ENCODE peak calls at places on chromosomes 1 and 21, in four cellular contexts. T is IMR-90, Y is PC-3, N is mammary epithelial cell. G is an unnamed sample.

GRCh38 chr1:63817152-63817667 is 43.4 kb downstream of the ROR1 start:
- DNase-seq in T (peak), Y (peak), N (no peak), G (peak)

GRCh38 chr1:16155537-16156410 is at the start of gene EPHA2:
- DNase-seq in T (peak), Y (peak), N (peak), G (peak)

GRCh38 chr1:55153031-55153430 is 62.1 kb downstream of the USP24 start:
- DNase-seq in Y (no peak), T (no peak), N (no peak), G (no peak)

GRCh38 chr1:192807221-192807967 is 1.4 kb upstream of the RGS2 start:
- DNase-seq in Y (peak), N (peak), T (peak), G (peak)

GRCh38 chr1:96557336-96557735 is 164.2 kb upstream of the PTBP2 start:
- DNase-seq in N (peak), T (peak), Y (no peak), G (peak)

GRCh38 chr1:182141040-182141439 is 79.5 kb upstream of the ZNF648 start:
- DNase-seq in Y (peak), T (no peak), N (peak), G (no peak)

GRCh38 chr1:5525597-5526384 is 466.4 kb downstream of the NPHP4 start:
- DNase-seq in T (no peak), N (no peak), Y (no peak), G (no peak)

GRCh38 chr1:16392740-16393139 is 25.7 kb downstream of the SZRD1 start:
- DNase-seq in N (no peak), T (peak), Y (no peak), G (peak)

DNA sequence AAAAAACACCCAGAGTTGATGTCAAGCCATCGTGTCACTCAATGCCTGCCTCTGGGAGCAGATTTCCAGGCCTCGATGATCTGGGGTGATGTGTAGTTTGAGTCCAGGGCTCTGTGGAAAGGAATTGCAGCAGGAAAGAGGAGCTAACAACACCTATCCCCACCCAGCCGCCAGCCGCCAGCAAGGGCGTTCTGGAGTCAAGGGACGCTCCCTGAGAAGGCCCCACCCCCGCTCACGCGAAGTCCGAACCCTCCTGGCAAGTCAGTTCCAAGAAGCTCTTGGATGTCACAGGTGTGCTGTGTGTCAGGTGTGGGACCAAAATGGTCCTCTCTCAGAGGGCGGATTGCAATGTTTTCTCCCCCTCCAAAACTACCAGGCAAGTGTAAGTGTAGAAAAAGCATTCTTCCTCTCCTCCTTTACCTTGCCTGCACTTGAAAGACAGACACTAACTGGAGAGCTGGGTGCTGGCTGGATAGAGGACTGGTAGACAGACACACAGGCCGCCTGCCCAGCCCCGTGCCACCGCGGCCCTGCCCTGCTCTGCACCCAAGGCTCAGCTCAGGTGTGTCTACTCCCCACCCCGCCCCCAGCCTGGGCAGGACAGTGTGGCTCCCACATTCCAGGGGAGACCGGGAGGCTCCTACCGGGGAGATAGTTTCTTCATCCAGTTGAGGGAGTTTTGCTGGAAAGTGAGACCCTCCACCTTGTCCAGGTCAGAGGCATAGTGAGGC is 8.5 kb downstream of the AGT start:
- DNase-seq in Y (no peak), T (no peak), N (no peak), G (no peak)
- H3K4me3 ChIP-seq in Y (no peak), T (no peak), N (no peak), G (no peak)

DNA sequence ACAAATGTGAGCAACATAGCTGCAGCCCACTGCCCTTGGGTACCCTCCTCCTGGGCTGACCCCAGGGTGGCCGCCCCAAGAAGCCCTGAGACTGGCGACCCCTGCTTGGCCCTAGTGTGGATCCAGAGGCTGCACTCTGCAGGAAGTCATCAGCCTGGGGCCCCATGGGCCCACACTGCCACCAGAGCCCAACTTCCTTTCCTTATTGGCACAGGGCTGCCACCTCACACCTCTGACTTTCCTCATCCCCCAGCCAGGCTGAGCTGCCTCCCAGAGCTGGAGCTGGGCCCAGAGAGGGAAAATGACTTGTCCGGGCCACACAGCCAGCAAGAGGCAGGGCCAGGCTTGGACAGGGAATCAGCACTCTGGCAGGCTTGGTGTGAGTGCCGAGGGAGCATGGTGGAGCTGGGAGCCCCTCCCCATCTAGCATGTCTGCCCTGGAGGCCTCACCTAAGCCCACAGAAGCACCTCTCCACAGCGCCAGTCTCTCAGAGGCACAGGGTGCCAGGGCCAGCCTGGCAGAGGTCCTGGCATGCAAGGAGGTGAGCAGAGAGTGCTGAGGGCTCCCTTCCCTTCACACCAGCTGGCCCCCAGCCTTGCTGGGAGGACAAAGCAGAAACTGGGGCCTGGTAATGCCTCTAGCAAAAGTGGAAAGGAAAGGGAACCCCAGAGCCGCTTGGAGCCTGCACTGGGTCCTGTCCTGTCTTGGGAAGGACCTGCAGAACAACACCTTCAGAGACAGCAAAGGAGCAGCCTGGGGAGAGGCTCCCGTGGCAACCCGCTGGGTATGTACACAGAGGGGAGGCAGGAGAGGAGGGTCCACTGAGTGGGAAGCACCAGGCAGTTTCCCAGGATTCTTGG is 3.2 kb downstream of the RAP1GAP start:
- DNase-seq in N (no peak), T (peak), Y (peak), G (peak)
- H2AFZ ChIP-seq in N (no peak), T (peak), Y (no peak), G (no peak)

GRCh38 chr1:110345480-110345879 is 6.3 kb downstream of the RBM15 start:
- DNase-seq in Y (no peak), N (no peak), T (no peak), G (no peak)
- H3K9ac ChIP-seq in Y (no peak), N (no peak), T (no peak), G (no peak)

GRCh38 chr21:33642896-33643657 is 776 bp downstream of the ITSN1 start:
- DNase-seq in Y (peak), N (peak), T (peak), G (peak)

GRCh38 chr21:33643658-33644311 is 1.5 kb downstream of the ITSN1 start:
- DNase-seq in N (peak), T (no peak), Y (peak), G (peak)

GRCh38 chr21:33645730-33646129 is 3.4 kb downstream of the ITSN1 start:
- DNase-seq in T (no peak), Y (peak), N (no peak), G (no peak)

GRCh38 chr21:33642027-33642895 is at the start of gene ITSN1:
- DNase-seq in T (peak), Y (peak), N (peak), G (peak)

GRCh38 chr21:33644383-33645074 is 2.2 kb downstream of the ITSN1 start:
- DNase-seq in N (no peak), T (peak), Y (peak), G (peak)
- H3K4me3 ChIP-seq in N (no peak), T (peak), Y (peak), G (peak)

GRCh38 chr1:84574936-84575335 is 696 bp upstream of the CTBS start:
- DNase-seq in Y (no peak), T (no peak), N (no peak), G (no peak)
- H2AFZ ChIP-seq in Y (peak), T (peak), N (peak), G (peak)

DNA sequence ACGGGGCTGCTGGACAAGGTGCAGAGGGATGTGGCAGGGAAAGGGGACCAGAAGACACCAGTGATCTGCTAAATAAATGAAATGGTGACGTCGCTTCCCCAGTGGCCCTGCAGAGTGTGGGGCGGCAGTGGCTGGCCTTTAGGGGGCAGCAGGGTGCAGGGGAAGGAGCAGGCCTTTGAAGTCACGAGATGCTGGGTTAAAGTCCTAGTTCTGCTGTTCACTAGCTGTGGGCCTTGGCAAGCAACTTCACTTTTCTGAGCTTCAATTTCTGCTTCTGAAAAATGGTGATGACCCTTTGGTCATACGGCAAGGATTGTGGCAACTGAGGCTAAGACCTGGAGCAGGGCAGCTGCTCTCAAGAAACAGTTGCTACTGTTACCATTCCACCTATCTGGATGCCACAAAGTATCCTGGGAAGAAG is 9.2 kb upstream of the GALE start:
- DNase-seq in N (peak), T (peak), Y (peak), G (peak)
- H3K9ac ChIP-seq in N (no peak), T (no peak), Y (no peak), G (no peak)

GRCh38 chr1:193939585-193939984 is 753.2 kb upstream of the B3GALT2 start:
- DNase-seq in T (no peak), N (no peak), Y (no peak), G (no peak)
- H3K4me3 ChIP-seq in T (no peak), N (no peak), Y (no peak), G (no peak)

GRCh38 chr1:14020006-14020405 is 320.0 kb downstream of the PRDM2 start:
- DNase-seq in N (no peak), T (no peak), Y (no peak), G (no peak)

GRCh38 chr1:14019461-14019860 is 319.5 kb downstream of the PRDM2 start:
- DNase-seq in N (no peak), T (no peak), Y (no peak), G (no peak)

GRCh38 chr1:14017531-14017961 is 317.6 kb downstream of the PRDM2 start:
- DNase-seq in T (no peak), N (no peak), Y (peak), G (no peak)
- H2AFZ ChIP-seq in T (no peak), N (no peak), Y (peak), G (no peak)